ENCODE peak calls at places on chromosomes 4 and X, in nine cellular contexts. F is A549, J is brain microvascular endothelial cell, T is cardiac fibroblast, E is astrocyte of the spinal cord, P is GM12865, Y is fibroblast of pulmonary artery, V is upper lobe of left lung, X is AG09309. Q is an unnamed sample.
A peak's percentile ranks its signal among the peaks of the same experiment; 100 is the strongest.

GRCh38 chrX:13085533-13085932 is 41.1 kb upstream of the FAM9C start:
- DNase-seq in F (no peak), J (no peak), T (no peak), E (no peak), P (peak; percentile 91), Y (no peak), V (no peak), X (no peak), Q (no peak)

GRCh38 chr4:142202404-142203332 is 566.3 kb downstream of the IL15 start:
- DNase-seq in F (no peak), J (no peak), T (no peak), E (no peak), P (peak; percentile 52), Y (no peak), V (no peak), X (no peak), Q (no peak)

GRCh38 chrX:35919536-35920309 is at the start of gene CFAP47:
- DNase-seq in F (peak; percentile 36), J (no peak), T (no peak), E (peak; percentile 1), P (no peak), Y (no peak), V (peak; percentile 2), X (no peak), Q (peak; percentile 0)

GRCh38 chr4:7428261-7429068 is 6.3 kb downstream of the PSAPL1 start:
- DNase-seq in F (no peak), J (no peak), T (no peak), E (no peak), P (no peak), Y (no peak), V (no peak), X (no peak), Q (no peak)

GRCh38 chrX:99820197-99820596 is 589.9 kb downstream of the PCDH19 start:
- DNase-seq in F (no peak), J (no peak), T (no peak), E (no peak), P (no peak), Y (no peak), V (no peak), X (no peak), Q (no peak)

GRCh38 chr4:85986266-85986665 is 373.6 kb downstream of the MAPK10 start:
- DNase-seq in F (no peak), J (no peak), T (no peak), E (no peak), P (no peak), Y (no peak), V (no peak), X (no peak), Q (peak; percentile 55)

GRCh38 chr4:107283587-107284559 is 247.8 kb upstream of the DKK2 start:
- DNase-seq in F (peak; percentile 2), J (peak; percentile 90), T (peak; percentile 68), E (peak; percentile 95), P (no peak), Y (peak; percentile 70), V (no peak), X (peak; percentile 84), Q (peak; percentile 78)

GRCh38 chr4:74111990-74112389 is 13.0 kb upstream of the CXCL2 start:
- DNase-seq in F (no peak), J (peak; percentile 85), T (peak; percentile 84), E (peak; percentile 78), P (no peak), Y (peak; percentile 73), V (no peak), X (no peak), Q (peak; percentile 65)

GRCh38 chr4:73593631-73594241 is 26.5 kb downstream of the RASSF6 start:
- DNase-seq in F (peak; percentile 44), J (peak; percentile 41), T (peak; percentile 62), E (peak; percentile 43), P (peak; percentile 53), Y (peak; percentile 70), V (no peak), X (no peak), Q (peak; percentile 75)

GRCh38 chrX:115966920-115967319 is 203.6 kb upstream of the AGTR2 start:
- DNase-seq in F (no peak), J (no peak), T (peak; percentile 23), E (no peak), P (no peak), Y (no peak), V (no peak), X (no peak), Q (no peak)

GRCh38 chrX:115972717-115973116 is 197.8 kb upstream of the AGTR2 start:
- DNase-seq in F (no peak), J (no peak), T (peak; percentile 35), E (no peak), P (no peak), Y (peak; percentile 15), V (no peak), X (no peak), Q (peak; percentile 2)

GRCh38 chrX:115970718-115971117 is 199.8 kb upstream of the AGTR2 start:
- DNase-seq in F (no peak), J (no peak), T (no peak), E (no peak), P (no peak), Y (no peak), V (no peak), X (no peak), Q (no peak)

GRCh38 chrX:115968436-115969252 is 201.9 kb upstream of the AGTR2 start:
- DNase-seq in F (peak; percentile 83), J (no peak), T (peak; percentile 76), E (peak; percentile 8), P (no peak), Y (peak; percentile 55), V (peak; percentile 85), X (no peak), Q (peak; percentile 17)
- TF ChIP-seq CTCF in F (peak; percentile 21), J (peak; percentile 25), T (no peak), E (no peak), P (no peak), Y (no peak), V (no peak), X (no peak), Q (no peak)

GRCh38 chr4:129326810-129327209 is 230.9 kb downstream of the C4orf33 start:
- DNase-seq in F (no peak), J (no peak), T (no peak), E (no peak), P (no peak), Y (no peak), V (no peak), X (no peak), Q (no peak)
- H3K4me3 ChIP-seq in F (no peak overlapping the region), J (no peak overlapping the region), T (no peak overlapping the region), E (no peak overlapping the region), P (no peak overlapping the region), Y (no peak overlapping the region), V (no peak overlapping the region), X (no peak overlapping the region), Q (no peak overlapping the region)

GRCh38 chrX:19889582-19890342 is 2.4 kb upstream of the SH3KBP1 start:
- DNase-seq in F (peak; percentile 84), J (peak; percentile 90), T (peak; percentile 64), E (peak; percentile 64), P (peak; percentile 92), Y (peak; percentile 77), V (no peak), X (no peak), Q (peak; percentile 90)
- TF ChIP-seq CTCF in F (no peak), J (peak; percentile 37), T (no peak), E (no peak), P (peak; percentile 1), Y (no peak), V (no peak), X (peak; percentile 12), Q (peak; percentile 21)

DNA sequence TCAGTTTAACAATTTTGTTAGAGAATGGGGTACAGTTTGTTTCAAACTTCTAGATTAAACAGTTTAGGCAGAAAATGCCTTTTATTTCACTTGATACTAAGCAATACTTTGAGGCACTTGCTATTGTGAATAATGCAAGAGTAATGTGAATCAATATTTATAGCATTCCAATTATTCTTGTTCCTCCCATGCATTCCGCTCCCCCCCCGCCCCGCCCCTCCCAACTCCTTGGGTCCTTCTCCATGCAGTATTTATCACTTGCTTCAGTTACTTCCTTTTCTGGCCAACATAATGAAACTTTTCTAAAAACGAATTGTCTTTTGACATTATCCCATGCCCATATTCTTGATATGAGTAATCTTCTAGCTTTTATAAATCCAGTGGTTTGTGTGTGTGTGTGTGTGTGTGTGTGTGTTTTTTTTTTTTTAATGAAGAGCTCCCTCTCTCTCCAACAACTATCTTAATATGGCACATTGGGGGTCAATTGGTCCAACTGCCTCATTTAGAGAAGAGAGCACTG is 1.6 kb downstream of the BANK1 start:
- DNase-seq in F (peak; percentile 5), J (no peak), T (no peak), E (no peak), P (no peak), Y (no peak), V (no peak), X (no peak), Q (peak; percentile 3)
- H3K4me3 ChIP-seq in F (no peak overlapping the region), J (no peak overlapping the region), T (no peak overlapping the region), E (no peak overlapping the region), P (no peak overlapping the region), Y (no peak overlapping the region), V (no peak overlapping the region), X (no peak overlapping the region), Q (no peak overlapping the region)

GRCh38 chrX:113260474-113260873 is 419.8 kb upstream of the AMOT start:
- DNase-seq in F (no peak), J (no peak), T (peak; percentile 0), E (no peak), P (peak; percentile 0), Y (peak; percentile 4), V (no peak), X (no peak), Q (no peak)
- TF ChIP-seq CTCF in F (no peak), J (peak; percentile 29), T (peak; percentile 26), E (peak; percentile 15), P (peak; percentile 14), Y (peak; percentile 11), V (no peak), X (peak; percentile 2), Q (no peak)

GRCh38 chrX:129678881-129679195 is 24.1 kb upstream of the APLN start:
- DNase-seq in F (no peak), J (no peak), T (no peak), E (no peak), P (no peak), Y (no peak), V (no peak), X (no peak), Q (no peak)

GRCh38 chrX:129679856-129680255 is 25.1 kb upstream of the APLN start:
- DNase-seq in F (no peak), J (no peak), T (no peak), E (no peak), P (no peak), Y (no peak), V (no peak), X (no peak), Q (no peak)

GRCh38 chrX:129682979-129683378 is 28.2 kb upstream of the APLN start:
- DNase-seq in F (no peak), J (no peak), T (no peak), E (no peak), P (no peak), Y (no peak), V (no peak), X (no peak), Q (no peak)

GRCh38 chrX:129678176-129678880 is 23.6 kb upstream of the APLN start:
- DNase-seq in F (peak; percentile 69), J (no peak), T (peak; percentile 29), E (no peak), P (peak; percentile 39), Y (no peak), V (peak; percentile 91), X (no peak), Q (no peak)
- H3K4me3 ChIP-seq in F (peak overlapping the region; percentile 45), J (peak overlapping the region; percentile 49), T (peak overlapping the region; percentile 32), E (peak overlapping the region; percentile 27), P (peak overlapping the region; percentile 50), Y (peak overlapping the region; percentile 21), V (no peak overlapping the region), X (peak overlapping the region; percentile 22), Q (peak overlapping the region; percentile 49)

GRCh38 chr4:154348657-154349056 is 142.9 kb downstream of the DCHS2 start:
- DNase-seq in F (no peak), J (no peak), T (no peak), E (no peak), P (peak; percentile 18), Y (no peak), V (no peak), X (no peak), Q (no peak)
- TF ChIP-seq CTCF in F (no peak), J (peak; percentile 21), T (peak; percentile 8), E (no peak), P (peak; percentile 24), Y (no peak), V (no peak), X (peak; percentile 10), Q (peak; percentile 13)

Q was measured in choroid plexus epithelial cell.